ENCODE peak calls at places on chromosomes 12 and 14, in five cellular contexts. One of them, this sample, is unnamed.

GRCh38 chr12:84397279-84397678 is 515.3 kb downstream of the SLC6A15 start:
- DNase-seq in RWPE1: peak
- DNase-seq in esophagus muscularis mucosa: no peak
- DNase-seq in body of pancreas: no peak
- DNase-seq in WTC11: no peak
- DNase-seq in this sample: peak

GRCh38 chr12:8697120-8697475 is 693 bp upstream of the RIMKLB start:
- DNase-seq in body of pancreas: no peak
- DNase-seq in WTC11: no peak
- DNase-seq in RWPE1: peak
- DNase-seq in esophagus muscularis mucosa: no peak
- DNase-seq in this sample: peak

GRCh38 chr12:132276066-132276719 is 53.2 kb downstream of the GALNT9 start:
- DNase-seq in WTC11: no peak
- DNase-seq in esophagus muscularis mucosa: no peak
- DNase-seq in body of pancreas: no peak
- DNase-seq in RWPE1: no peak
- DNase-seq in this sample: no peak

GRCh38 chr12:96219700-96220206 is 25.6 kb downstream of the ELK3 start:
- DNase-seq in WTC11: no peak
- DNase-seq in RWPE1: peak
- DNase-seq in body of pancreas: no peak
- DNase-seq in esophagus muscularis mucosa: no peak
- DNase-seq in this sample: peak

GRCh38 chr12:89918172-89918880 is 209.7 kb upstream of the ATP2B1 start:
- DNase-seq in WTC11: no peak
- DNase-seq in esophagus muscularis mucosa: no peak
- DNase-seq in body of pancreas: no peak
- DNase-seq in RWPE1: no peak
- DNase-seq in this sample: no peak

GRCh38 chr12:3717283-3717974 is 35.5 kb downstream of the CRACR2A start:
- DNase-seq in esophagus muscularis mucosa: no peak
- DNase-seq in RWPE1: no peak
- DNase-seq in body of pancreas: no peak
- DNase-seq in WTC11: no peak
- DNase-seq in this sample: no peak

GRCh38 chr14:96072746-96073145 is 33.6 kb downstream of the C14orf132 start:
- DNase-seq in body of pancreas: no peak
- DNase-seq in esophagus muscularis mucosa: no peak
- DNase-seq in RWPE1: no peak
- DNase-seq in WTC11: no peak
- DNase-seq in this sample: no peak

GRCh38 chr14:52825085-52825484 is 33.7 kb upstream of the GNPNAT1 start:
- DNase-seq in RWPE1: no peak
- DNase-seq in WTC11: no peak
- DNase-seq in esophagus muscularis mucosa: no peak
- DNase-seq in body of pancreas: no peak
- DNase-seq in this sample: no peak

GRCh38 chr12:9951026-9951652 is 19.0 kb upstream of the CLEC2A start:
- DNase-seq in RWPE1: no peak
- DNase-seq in WTC11: no peak
- DNase-seq in body of pancreas: no peak
- DNase-seq in esophagus muscularis mucosa: no peak
- DNase-seq in this sample: no peak

GRCh38 chr14:59454131-59454530 is 11.0 kb downstream of the GPR135 start:
- DNase-seq in body of pancreas: no peak
- DNase-seq in WTC11: no peak
- DNase-seq in esophagus muscularis mucosa: no peak
- DNase-seq in RWPE1: peak
- DNase-seq in this sample: peak

GRCh38 chr14:22316473-22316872 is 272.6 kb downstream of the DAD1 start:
- DNase-seq in body of pancreas: no peak
- DNase-seq in esophagus muscularis mucosa: no peak
- DNase-seq in RWPE1: no peak
- DNase-seq in WTC11: no peak
- DNase-seq in this sample: no peak

GRCh38 chr12:65943388-65944137 is 119.3 kb downstream of the HMGA2 start:
- DNase-seq in esophagus muscularis mucosa: no peak
- DNase-seq in body of pancreas: no peak
- DNase-seq in WTC11: no peak
- DNase-seq in RWPE1: no peak
- DNase-seq in this sample: no peak

GRCh38 chr12:110355080-110355479 is 48.4 kb downstream of the ANAPC7 start:
- DNase-seq in esophagus muscularis mucosa: no peak
- DNase-seq in WTC11: peak
- DNase-seq in RWPE1: peak
- DNase-seq in body of pancreas: no peak
- DNase-seq in this sample: peak

GRCh38 chr12:113232787-113233585 is 11.7 kb downstream of the TPCN1 start:
- DNase-seq in WTC11: peak
- DNase-seq in RWPE1: no peak
- DNase-seq in body of pancreas: no peak
- DNase-seq in esophagus muscularis mucosa: no peak
- DNase-seq in this sample: no peak

GRCh38 chr12:127257366-127257935 is 1009.5 kb upstream of the TMEM132C start:
- DNase-seq in esophagus muscularis mucosa: no peak
- DNase-seq in WTC11: no peak
- DNase-seq in RWPE1: no peak
- DNase-seq in body of pancreas: no peak
- DNase-seq in this sample: peak

GRCh38 chr14:100601914-100602313 is 14.7 kb upstream of the BEGAIN start:
- DNase-seq in body of pancreas: no peak
- DNase-seq in esophagus muscularis mucosa: no peak
- DNase-seq in WTC11: no peak
- DNase-seq in RWPE1: no peak
- DNase-seq in this sample: no peak

GRCh38 chr12:63989301-63989845 is 144.9 kb downstream of the SRGAP1 start:
- DNase-seq in body of pancreas: no peak
- DNase-seq in WTC11: no peak
- DNase-seq in esophagus muscularis mucosa: no peak
- DNase-seq in RWPE1: no peak
- DNase-seq in this sample: no peak

GRCh38 chr12:130813436-130813835 is 25.6 kb downstream of the STX2 start:
- DNase-seq in body of pancreas: no peak
- DNase-seq in esophagus muscularis mucosa: no peak
- DNase-seq in WTC11: peak
- DNase-seq in RWPE1: no peak
- DNase-seq in this sample: no peak

GRCh38 chr12:96289067-96289466 is 94.9 kb downstream of the ELK3 start:
- DNase-seq in RWPE1: no peak
- DNase-seq in body of pancreas: no peak
- DNase-seq in WTC11: no peak
- DNase-seq in esophagus muscularis mucosa: no peak
- DNase-seq in this sample: no peak

GRCh38 chr14:69043598-69044267 is 64.6 kb upstream of the ACTN1 start:
- DNase-seq in RWPE1: no peak
- DNase-seq in body of pancreas: no peak
- DNase-seq in WTC11: no peak
- DNase-seq in esophagus muscularis mucosa: no peak
- DNase-seq in this sample: peak

GRCh38 chr14:35405304-35405996 is 901 bp upstream of the NFKBIA start:
- DNase-seq in WTC11: no peak
- DNase-seq in body of pancreas: peak
- DNase-seq in esophagus muscularis mucosa: no peak
- DNase-seq in RWPE1: no peak
- DNase-seq in this sample: peak

GRCh38 chr14:64717870-64718269 is 13.6 kb downstream of the PLEKHG3 start:
- DNase-seq in RWPE1: no peak
- DNase-seq in esophagus muscularis mucosa: no peak
- DNase-seq in body of pancreas: peak
- DNase-seq in WTC11: peak
- DNase-seq in this sample: peak

GRCh38 chr14:92586001-92586947 is 72.7 kb downstream of the RIN3 start:
- DNase-seq in WTC11: no peak
- DNase-seq in esophagus muscularis mucosa: no peak
- DNase-seq in RWPE1: no peak
- DNase-seq in body of pancreas: no peak
- DNase-seq in this sample: no peak

GRCh38 chr12:32478166-32478565 is 78.8 kb downstream of the FGD4 start:
- DNase-seq in WTC11: no peak
- DNase-seq in RWPE1: no peak
- DNase-seq in body of pancreas: no peak
- DNase-seq in esophagus muscularis mucosa: no peak
- DNase-seq in this sample: no peak

GRCh38 chr12:65741662-65742480 is 82.4 kb upstream of the HMGA2 start:
- DNase-seq in RWPE1: peak
- DNase-seq in WTC11: peak
- DNase-seq in esophagus muscularis mucosa: no peak
- DNase-seq in body of pancreas: peak
- DNase-seq in this sample: peak

GRCh38 chr14:77086017-77086727 is 11.9 kb upstream of the CIPC start:
- DNase-seq in body of pancreas: no peak
- DNase-seq in esophagus muscularis mucosa: no peak
- DNase-seq in RWPE1: peak
- DNase-seq in WTC11: no peak
- DNase-seq in this sample: peak

GRCh38 chr12:12379831-12380730 is 23.2 kb downstream of the BORCS5 start:
- DNase-seq in WTC11: no peak
- DNase-seq in RWPE1: no peak
- DNase-seq in esophagus muscularis mucosa: no peak
- DNase-seq in body of pancreas: no peak
- DNase-seq in this sample: no peak

GRCh38 chr12:49990269-49990668 is 17.5 kb downstream of the AQP6 start:
- DNase-seq in RWPE1: no peak
- DNase-seq in WTC11: no peak
- DNase-seq in body of pancreas: no peak
- DNase-seq in esophagus muscularis mucosa: no peak
- DNase-seq in this sample: peak

GRCh38 chr12:97452839-97453238 is 9.8 kb upstream of the RMST start:
- DNase-seq in esophagus muscularis mucosa: no peak
- DNase-seq in body of pancreas: no peak
- DNase-seq in WTC11: no peak
- DNase-seq in RWPE1: no peak
- DNase-seq in this sample: no peak

GRCh38 chr12:79618848-79619404 is 71.8 kb downstream of the PAWR start:
- DNase-seq in RWPE1: peak
- DNase-seq in body of pancreas: no peak
- DNase-seq in esophagus muscularis mucosa: no peak
- DNase-seq in WTC11: no peak
- DNase-seq in this sample: peak

GRCh38 chr14:77681196-77682157 is 26.3 kb downstream of the ALKBH1 start:
- DNase-seq in WTC11: no peak
- DNase-seq in RWPE1: no peak
- DNase-seq in body of pancreas: no peak
- DNase-seq in esophagus muscularis mucosa: no peak
- DNase-seq in this sample: no peak

GRCh38 chr12:10849425-10849878 is at the start of gene PRR4:
- DNase-seq in esophagus muscularis mucosa: no peak
- DNase-seq in body of pancreas: no peak
- DNase-seq in WTC11: no peak
- DNase-seq in RWPE1: no peak
- DNase-seq in this sample: no peak

GRCh38 chr12:51415931-51416330 is 8.7 kb upstream of the SLC4A8 start:
- DNase-seq in esophagus muscularis mucosa: no peak
- DNase-seq in WTC11: no peak
- DNase-seq in RWPE1: peak
- DNase-seq in body of pancreas: no peak
- DNase-seq in this sample: peak

GRCh38 chr12:110004598-110004997 is 5.4 kb downstream of the ANKRD13A start:
- DNase-seq in esophagus muscularis mucosa: no peak
- DNase-seq in WTC11: no peak
- DNase-seq in body of pancreas: no peak
- DNase-seq in RWPE1: no peak
- DNase-seq in this sample: no peak

GRCh38 chr14:100761481-100761880 is 34.8 kb downstream of the DLK1 start:
- DNase-seq in RWPE1: peak
- DNase-seq in body of pancreas: no peak
- DNase-seq in esophagus muscularis mucosa: no peak
- DNase-seq in WTC11: no peak
- DNase-seq in this sample: peak

GRCh38 chr12:52199294-52199920 is 7.6 kb upstream of the KRT80 start:
- DNase-seq in esophagus muscularis mucosa: no peak
- DNase-seq in WTC11: no peak
- DNase-seq in RWPE1: no peak
- DNase-seq in body of pancreas: no peak
- DNase-seq in this sample: no peak

GRCh38 chr12:88633312-88633711 is 53.0 kb upstream of the KITLG start:
- DNase-seq in body of pancreas: no peak
- DNase-seq in esophagus muscularis mucosa: no peak
- DNase-seq in RWPE1: peak
- DNase-seq in WTC11: no peak
- DNase-seq in this sample: no peak
- TF ChIP-seq CTCF in body of pancreas: no peak
- TF ChIP-seq CTCF in esophagus muscularis mucosa: peak
- TF ChIP-seq CTCF in RWPE1: peak
- TF ChIP-seq CTCF in WTC11: no peak
- TF ChIP-seq CTCF in this sample: no peak

GRCh38 chr12:6267007-6267721 is 43.3 kb upstream of the PLEKHG6 start:
- DNase-seq in RWPE1: no peak
- DNase-seq in body of pancreas: no peak
- DNase-seq in WTC11: no peak
- DNase-seq in esophagus muscularis mucosa: no peak
- DNase-seq in this sample: peak
- TF ChIP-seq CTCF in RWPE1: no peak
- TF ChIP-seq CTCF in body of pancreas: no peak
- TF ChIP-seq CTCF in WTC11: no peak
- TF ChIP-seq CTCF in esophagus muscularis mucosa: no peak
- TF ChIP-seq CTCF in this sample: peak

DNA sequence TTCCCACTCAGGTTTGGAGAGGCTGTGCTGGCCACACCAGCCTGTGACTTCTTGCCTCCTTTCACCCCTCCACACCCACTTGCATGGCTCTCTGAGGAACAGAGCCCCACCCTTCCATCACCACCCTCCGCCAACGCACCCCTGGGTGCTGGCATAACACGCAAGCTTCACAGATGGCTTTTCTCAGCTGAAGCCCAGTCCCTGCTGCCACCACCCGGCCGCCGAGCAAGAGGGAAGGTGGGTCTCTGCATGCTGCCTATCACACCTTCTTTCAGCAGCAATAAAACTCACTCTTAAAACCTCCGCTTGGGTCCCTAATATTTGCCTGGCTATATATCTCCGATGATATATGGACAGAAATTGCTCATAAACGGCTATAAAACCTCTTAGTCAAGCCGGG is 41.6 kb downstream of the SMUG1 start:
- DNase-seq in WTC11: no peak
- DNase-seq in body of pancreas: no peak
- DNase-seq in RWPE1: no peak
- DNase-seq in esophagus muscularis mucosa: no peak
- DNase-seq in this sample: no peak
- TF ChIP-seq CTCF in WTC11: no peak
- TF ChIP-seq CTCF in body of pancreas: no peak
- TF ChIP-seq CTCF in RWPE1: no peak
- TF ChIP-seq CTCF in esophagus muscularis mucosa: no peak
- TF ChIP-seq CTCF in this sample: no peak

GRCh38 chr12:114671321-114671663 is 12.7 kb downstream of the TBX3 start:
- DNase-seq in body of pancreas: no peak
- DNase-seq in esophagus muscularis mucosa: no peak
- DNase-seq in WTC11: no peak
- DNase-seq in RWPE1: no peak
- DNase-seq in this sample: no peak
- TF ChIP-seq CTCF in body of pancreas: no peak
- TF ChIP-seq CTCF in esophagus muscularis mucosa: no peak
- TF ChIP-seq CTCF in WTC11: no peak
- TF ChIP-seq CTCF in RWPE1: no peak
- TF ChIP-seq CTCF in this sample: no peak

GRCh38 chr12:104303538-104304151 is at the start of gene EID3:
- DNase-seq in esophagus muscularis mucosa: peak
- DNase-seq in body of pancreas: peak
- DNase-seq in RWPE1: peak
- DNase-seq in WTC11: peak
- DNase-seq in this sample: peak
- TF ChIP-seq CTCF in esophagus muscularis mucosa: no peak
- TF ChIP-seq CTCF in body of pancreas: no peak
- TF ChIP-seq CTCF in RWPE1: no peak
- TF ChIP-seq CTCF in WTC11: no peak
- TF ChIP-seq CTCF in this sample: no peak